ENCODE peak calls at places on chromosomes 4 and X, in seven cellular contexts. V, S, N, I, B, C and O are unnamed samples.

GRCh38 chr4:98919996-98920395 is 8.9 kb downstream of the EIF4E start:
- DNase-seq in N (no peak), C (no peak), B (no peak), V (no peak), I (no peak), S (no peak), O (no peak)

GRCh38 chrX:130280901-130281300 is 12.2 kb upstream of the ZNF280C start:
- DNase-seq in V (no peak), C (no peak), S (no peak), I (no peak), N (no peak), B (no peak), O (no peak)

GRCh38 chrX:3669841-3670240 is 43.6 kb downstream of the PRKX start:
- DNase-seq in I (no peak), V (no peak), B (no peak), S (no peak), C (no peak), N (peak), O (no peak)

GRCh38 chr4:32633421-32633820 is 1913.3 kb downstream of the PCDH7 start:
- DNase-seq in N (no peak), B (peak), C (no peak), I (no peak), V (no peak), S (no peak), O (no peak)

GRCh38 chr4:156983366-156983765 is 11.8 kb upstream of the PDGFC start:
- DNase-seq in N (no peak), B (no peak), V (no peak), C (no peak), S (no peak), I (no peak), O (no peak)

GRCh38 chrX:129798888-129799287 is 19.1 kb downstream of the SASH3 start:
- DNase-seq in S (no peak), N (no peak), B (no peak), I (no peak), C (no peak), V (no peak), O (no peak)

GRCh38 chrX:119015407-119016242 is 41.2 kb downstream of the LONRF3 start:
- DNase-seq in I (peak), N (peak), C (no peak), S (peak), B (no peak), V (peak), O (peak)

GRCh38 chr4:63717384-63717783 is 691.9 kb downstream of the TECRL start:
- DNase-seq in S (no peak), C (no peak), N (no peak), B (no peak), V (no peak), I (no peak), O (peak)

GRCh38 chrX:21741869-21742701 is 15.8 kb downstream of the SMPX start:
- DNase-seq in C (no peak), V (no peak), I (no peak), B (no peak), N (no peak), S (no peak), O (no peak)

GRCh38 chr4:32472918-32473317 is 1752.7 kb downstream of the PCDH7 start:
- DNase-seq in B (no peak), V (no peak), S (no peak), N (no peak), I (no peak), C (no peak), O (no peak)

GRCh38 chr4:1047976-1048780 is 36.8 kb downstream of the FGFRL1 start:
- DNase-seq in B (peak), C (peak), S (no peak), V (peak), N (peak), I (peak), O (no peak)

GRCh38 chr4:81786063-81786763 is 314.5 kb upstream of the RASGEF1B start:
- DNase-seq in I (no peak), C (no peak), S (no peak), N (peak), B (no peak), V (peak), O (no peak)

GRCh38 chrX:30713061-30713525 is 59.9 kb downstream of the GK start:
- DNase-seq in S (peak), B (no peak), N (peak), I (peak), V (peak), C (no peak), O (no peak)

GRCh38 chrX:43813898-43814297 is 68.4 kb downstream of the MAOB start:
- DNase-seq in V (no peak), I (no peak), C (no peak), B (no peak), N (no peak), S (peak), O (no peak)

GRCh38 chr4:5821665-5822358 is 71.1 kb downstream of the CRMP1 start:
- DNase-seq in C (peak), I (no peak), V (no peak), B (peak), S (peak), N (no peak), O (no peak)

GRCh38 chr4:166128452-166128851 is 255.4 kb downstream of the TLL1 start:
- DNase-seq in V (no peak), S (no peak), C (no peak), B (no peak), N (no peak), I (no peak), O (no peak)

GRCh38 chr4:3767569-3768288 is 1.5 kb downstream of the ADRA2C start:
- DNase-seq in S (no peak), N (peak), C (no peak), I (no peak), V (no peak), B (no peak), O (no peak)

GRCh38 chrX:155086961-155087735 is 15.8 kb downstream of the BRCC3 start:
- DNase-seq in I (no peak), C (no peak), V (no peak), S (no peak), B (peak), N (no peak), O (no peak)

GRCh38 chrX:70480660-70481018 is 36.0 kb downstream of the DLG3 start:
- DNase-seq in C (no peak), B (no peak), I (no peak), S (no peak), V (no peak), N (no peak), O (no peak)

GRCh38 chr4:120843840-120844527 is 78.5 kb downstream of the PRDM5 start:
- DNase-seq in B (peak), N (peak), S (no peak), C (no peak), I (peak), V (peak), O (no peak)

GRCh38 chr4:139603576-139604387 is 47.8 kb upstream of the SETD7 start:
- DNase-seq in C (no peak), N (peak), S (peak), V (peak), B (no peak), I (no peak), O (peak)

GRCh38 chr4:98536631-98537030 is 121.8 kb downstream of the TSPAN5 start:
- DNase-seq in N (no peak), B (no peak), S (no peak), V (no peak), C (no peak), I (no peak), O (no peak)

GRCh38 chr4:139750099-139750498 is 84.5 kb downstream of the MGST2 start:
- DNase-seq in C (no peak), N (no peak), B (no peak), V (no peak), S (no peak), I (no peak), O (no peak)

GRCh38 chr4:98260047-98260578 is 1.1 kb upstream of the RAP1GDS1 start:
- DNase-seq in S (peak), V (peak), N (peak), C (peak), B (peak), I (no peak), O (peak)

GRCh38 chr4:78059524-78059889 is 2.4 kb downstream of the FRAS1 start:
- DNase-seq in I (peak), B (no peak), S (peak), N (peak), V (peak), C (no peak), O (peak)

GRCh38 chr4:15917297-15917696 is 21.2 kb downstream of the FGFBP1 start:
- DNase-seq in S (no peak), C (no peak), N (no peak), B (no peak), I (no peak), V (no peak), O (no peak)

GRCh38 chrX:138914751-138915150 is 203.2 kb upstream of the FGF13 start:
- DNase-seq in N (no peak), S (no peak), B (no peak), V (no peak), I (no peak), C (no peak), O (no peak)

GRCh38 chr4:181968371-181968770 is 274.8 kb upstream of the TENM3 start:
- DNase-seq in V (no peak), I (no peak), C (no peak), N (no peak), B (peak), S (no peak), O (no peak)

GRCh38 chrX:152445926-152446325 is 5.2 kb downstream of the GABRA3 start:
- DNase-seq in V (no peak), C (no peak), S (no peak), I (no peak), N (no peak), B (no peak), O (peak)

GRCh38 chr4:15755781-15756180 is 22.3 kb upstream of the CD38 start:
- DNase-seq in B (no peak), V (no peak), N (no peak), I (no peak), S (no peak), C (no peak), O (no peak)

GRCh38 chrX:132022115-132022862 is 813 bp upstream of the STK26 start:
- DNase-seq in C (no peak), S (no peak), B (no peak), I (no peak), V (no peak), N (peak), O (no peak)

GRCh38 chr4:168715889-168716288 is 219.0 kb downstream of the PALLD start:
- DNase-seq in N (no peak), S (no peak), V (no peak), I (no peak), C (no peak), B (no peak), O (no peak)
- H3K27ac ChIP-seq in N (peak), S (no peak), V (no peak), I (no peak), C (no peak), B (peak), O (no peak)

DNA sequence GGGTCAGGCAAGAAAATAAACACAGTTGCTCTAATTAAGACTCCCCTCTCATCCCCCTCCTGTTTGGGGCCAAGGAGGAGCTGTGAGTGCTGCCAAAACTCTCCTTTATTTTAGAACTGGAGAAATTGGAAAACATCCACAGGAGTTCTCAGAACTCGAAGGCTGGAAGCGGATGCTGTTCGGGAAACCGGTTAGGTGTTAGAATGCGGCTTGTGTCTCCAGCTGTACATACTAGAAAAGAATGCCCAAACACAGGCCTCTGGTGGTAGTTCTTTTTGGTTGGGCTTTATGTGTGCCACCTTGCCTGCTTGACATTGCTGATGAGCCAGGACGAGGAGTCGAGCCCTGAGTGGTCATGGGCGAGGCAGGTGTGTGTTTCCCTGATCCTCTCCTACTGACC is 118.2 kb downstream of the GPR143 start:
- DNase-seq in I (no peak), C (no peak), V (no peak), B (no peak), N (no peak), S (no peak), O (no peak)
- H3K27ac ChIP-seq in I (no peak), C (peak), V (no peak), B (no peak), N (no peak), S (no peak), O (no peak)

GRCh38 chrX:19647731-19648588 is 132.7 kb upstream of the MAP3K15 start:
- DNase-seq in N (no peak), C (no peak), V (no peak), S (no peak), B (no peak), I (no peak), O (no peak)

GRCh38 chrX:19650996-19651395 is 135.7 kb upstream of the MAP3K15 start:
- DNase-seq in I (no peak), B (no peak), N (no peak), S (no peak), V (no peak), C (no peak), O (no peak)

GRCh38 chrX:19655032-19655431 is 139.7 kb upstream of the MAP3K15 start:
- DNase-seq in S (no peak), B (no peak), V (no peak), C (no peak), N (no peak), I (no peak), O (no peak)

GRCh38 chrX:19646298-19646697 is 131.0 kb upstream of the MAP3K15 start:
- DNase-seq in C (no peak), N (no peak), V (no peak), I (no peak), S (no peak), B (no peak), O (no peak)

DNA sequence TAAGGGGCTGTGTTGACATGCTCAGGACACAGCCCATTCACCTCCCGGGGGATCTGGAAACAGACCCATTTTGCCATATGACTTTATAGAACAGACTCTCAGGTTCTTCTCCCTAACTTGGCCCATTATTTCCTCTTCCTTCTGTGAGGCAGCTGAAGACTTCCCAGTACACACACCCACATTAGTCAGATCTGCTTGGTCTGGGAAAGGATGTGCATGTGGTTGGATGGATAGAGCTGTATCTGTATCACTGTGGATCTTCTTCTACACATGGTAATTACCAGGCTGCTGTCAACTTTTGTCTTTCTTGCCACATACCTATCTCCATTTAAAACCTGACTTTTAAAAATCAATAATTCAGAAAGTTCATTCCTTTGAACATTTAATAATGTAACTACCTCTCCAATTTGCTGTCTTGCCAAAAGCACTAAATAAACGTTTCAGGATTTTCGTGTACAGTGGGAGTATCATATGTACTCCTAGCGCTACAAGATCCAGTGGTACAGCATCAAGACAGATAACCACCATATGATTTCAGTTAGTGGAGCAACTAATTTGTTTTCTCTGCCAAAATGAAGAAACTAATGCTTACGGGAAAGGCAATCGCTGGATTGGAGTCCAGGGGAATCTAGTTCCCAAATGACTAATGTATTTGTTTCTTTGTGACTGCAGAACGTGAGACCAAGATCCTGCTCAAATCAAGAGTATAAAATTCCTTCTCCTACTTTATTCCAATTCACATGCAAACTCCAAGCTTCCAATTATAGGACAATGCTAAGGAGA is 134.1 kb upstream of the MAP3K15 start:
- DNase-seq in S (no peak), N (no peak), B (no peak), C (no peak), I (no peak), V (no peak), O (no peak)
- H3K27ac ChIP-seq in S (no peak), N (no peak), B (no peak), C (peak), I (no peak), V (no peak), O (no peak)

DNA sequence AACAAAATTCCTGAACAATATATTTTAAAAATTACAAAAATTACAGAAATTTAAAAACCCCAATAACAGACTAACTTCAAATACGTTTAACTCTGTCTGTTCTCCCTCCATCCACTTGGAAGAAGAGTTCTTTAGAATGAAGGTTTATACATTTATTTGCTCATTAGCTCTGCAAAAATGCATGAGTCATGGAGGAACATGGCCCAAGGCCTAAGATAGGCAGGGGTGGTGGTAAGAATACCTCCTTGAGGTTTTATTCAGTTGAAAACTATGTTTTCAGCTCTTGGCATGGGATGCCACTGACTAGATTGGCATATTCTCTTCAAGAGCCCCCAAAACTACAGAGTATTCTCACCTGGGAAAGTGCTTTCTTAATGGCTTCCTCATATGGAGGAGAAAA is 8.8 kb upstream of the LRRC66 start:
- DNase-seq in S (no peak), N (no peak), B (no peak), I (no peak), C (no peak), V (no peak), O (no peak)
- H3K27ac ChIP-seq in S (no peak), N (no peak), B (no peak), I (no peak), C (no peak), V (no peak), O (no peak)

GRCh38 chrX:19647159-19647558 is 131.9 kb upstream of the MAP3K15 start:
- DNase-seq in V (no peak), B (no peak), C (no peak), S (no peak), I (no peak), N (no peak), O (no peak)
- H3K27ac ChIP-seq in V (no peak), B (no peak), C (peak), S (no peak), I (no peak), N (no peak), O (peak)